ENCODE peak calls at places on chromosomes 16 and 17, in nine cellular contexts. One of them, this sample, is unnamed.

GRCh38 chr17:11296994-11297393 is 56.0 kb downstream of the SHISA6 start:
- DNase-seq in NCI-H1105 treated with DMSO at 0.1 percent for 48 hours: peak; percentile 5
- DNase-seq in ELR: no peak
- DNase-seq in GM13977: no peak
- DNase-seq in T-cell: no peak
- DNase-seq in ecto neural progenitor cell: no peak
- DNase-seq in endodermal cell: no peak
- DNase-seq in NCI-H748 treated with DMSO at 0.1 percent for 48 hours: no peak
- DNase-seq in fibroblast of the conjunctiva: no peak
- DNase-seq in this sample: no peak

GRCh38 chr16:77850637-77851330 is 62.4 kb downstream of the VAT1L start:
- DNase-seq in NCI-H748 treated with DMSO at 0.1 percent for 48 hours: no peak
- DNase-seq in NCI-H1105 treated with DMSO at 0.1 percent for 48 hours: no peak
- DNase-seq in ELR: peak; percentile 30
- DNase-seq in ecto neural progenitor cell: no peak
- DNase-seq in T-cell: no peak
- DNase-seq in fibroblast of the conjunctiva: no peak
- DNase-seq in endodermal cell: no peak
- DNase-seq in GM13977: no peak
- DNase-seq in this sample: no peak

GRCh38 chr17:80501739-80502577 is 25.6 kb upstream of the NPTX1 start:
- DNase-seq in GM13977: no peak
- DNase-seq in NCI-H1105 treated with DMSO at 0.1 percent for 48 hours: no peak
- DNase-seq in ELR: peak; percentile 94
- DNase-seq in endodermal cell: no peak
- DNase-seq in fibroblast of the conjunctiva: no peak
- DNase-seq in NCI-H748 treated with DMSO at 0.1 percent for 48 hours: no peak
- DNase-seq in ecto neural progenitor cell: no peak
- DNase-seq in T-cell: no peak
- DNase-seq in this sample: no peak

GRCh38 chr16:83954577-83955016 is 1.6 kb downstream of the OSGIN1 start:
- DNase-seq in GM13977: no peak
- DNase-seq in NCI-H748 treated with DMSO at 0.1 percent for 48 hours: no peak
- DNase-seq in NCI-H1105 treated with DMSO at 0.1 percent for 48 hours: no peak
- DNase-seq in ecto neural progenitor cell: no peak
- DNase-seq in T-cell: no peak
- DNase-seq in fibroblast of the conjunctiva: no peak
- DNase-seq in endodermal cell: peak; percentile 84
- DNase-seq in ELR: peak; percentile 85
- DNase-seq in this sample: no peak

GRCh38 chr16:81623365-81624102 is 155.6 kb upstream of the PLCG2 start:
- DNase-seq in ELR: peak; percentile 66
- DNase-seq in T-cell: peak; percentile 42
- DNase-seq in endodermal cell: peak; percentile 78
- DNase-seq in NCI-H748 treated with DMSO at 0.1 percent for 48 hours: peak; percentile 28
- DNase-seq in NCI-H1105 treated with DMSO at 0.1 percent for 48 hours: peak; percentile 61
- DNase-seq in GM13977: peak; percentile 78
- DNase-seq in fibroblast of the conjunctiva: no peak
- DNase-seq in ecto neural progenitor cell: no peak
- DNase-seq in this sample: peak; percentile 73

GRCh38 chr16:69691980-69692911 is 34.1 kb downstream of the NQO1 start:
- DNase-seq in fibroblast of the conjunctiva: no peak
- DNase-seq in NCI-H1105 treated with DMSO at 0.1 percent for 48 hours: no peak
- DNase-seq in NCI-H748 treated with DMSO at 0.1 percent for 48 hours: no peak
- DNase-seq in ELR: peak; percentile 22
- DNase-seq in ecto neural progenitor cell: no peak
- DNase-seq in endodermal cell: no peak
- DNase-seq in T-cell: no peak
- DNase-seq in GM13977: no peak
- DNase-seq in this sample: peak; percentile 26

GRCh38 chr16:13607289-13607688 is 312.7 kb upstream of the ERCC4 start:
- DNase-seq in T-cell: no peak
- DNase-seq in fibroblast of the conjunctiva: no peak
- DNase-seq in ecto neural progenitor cell: no peak
- DNase-seq in GM13977: no peak
- DNase-seq in NCI-H1105 treated with DMSO at 0.1 percent for 48 hours: no peak
- DNase-seq in endodermal cell: no peak
- DNase-seq in ELR: no peak
- DNase-seq in NCI-H748 treated with DMSO at 0.1 percent for 48 hours: no peak
- DNase-seq in this sample: no peak

GRCh38 chr17:40791808-40792436 is 7.8 kb downstream of the KRT28 start:
- DNase-seq in NCI-H1105 treated with DMSO at 0.1 percent for 48 hours: no peak
- DNase-seq in ELR: peak; percentile 68
- DNase-seq in endodermal cell: no peak
- DNase-seq in GM13977: no peak
- DNase-seq in ecto neural progenitor cell: no peak
- DNase-seq in T-cell: no peak
- DNase-seq in fibroblast of the conjunctiva: peak; percentile 18
- DNase-seq in NCI-H748 treated with DMSO at 0.1 percent for 48 hours: peak; percentile 5
- DNase-seq in this sample: no peak

GRCh38 chr16:70642633-70643032 is 3.7 kb upstream of the IL34 start:
- DNase-seq in fibroblast of the conjunctiva: no peak
- DNase-seq in endodermal cell: no peak
- DNase-seq in GM13977: no peak
- DNase-seq in ELR: no peak
- DNase-seq in T-cell: no peak
- DNase-seq in ecto neural progenitor cell: no peak
- DNase-seq in NCI-H1105 treated with DMSO at 0.1 percent for 48 hours: no peak
- DNase-seq in NCI-H748 treated with DMSO at 0.1 percent for 48 hours: no peak
- DNase-seq in this sample: no peak

GRCh38 chr17:48517478-48517877 is 13.3 kb downstream of the HOXB1 start:
- DNase-seq in endodermal cell: no peak
- DNase-seq in T-cell: no peak
- DNase-seq in fibroblast of the conjunctiva: no peak
- DNase-seq in ecto neural progenitor cell: no peak
- DNase-seq in NCI-H748 treated with DMSO at 0.1 percent for 48 hours: no peak
- DNase-seq in GM13977: no peak
- DNase-seq in ELR: no peak
- DNase-seq in NCI-H1105 treated with DMSO at 0.1 percent for 48 hours: no peak
- DNase-seq in this sample: no peak

GRCh38 chr17:48052956-48053757 is 5.0 kb downstream of the NFE2L1 start:
- DNase-seq in NCI-H748 treated with DMSO at 0.1 percent for 48 hours: peak; percentile 26
- DNase-seq in fibroblast of the conjunctiva: no peak
- DNase-seq in endodermal cell: peak; percentile 65
- DNase-seq in GM13977: no peak
- DNase-seq in ELR: peak; percentile 30
- DNase-seq in NCI-H1105 treated with DMSO at 0.1 percent for 48 hours: peak; percentile 64
- DNase-seq in ecto neural progenitor cell: peak; percentile 52
- DNase-seq in T-cell: no peak
- DNase-seq in this sample: no peak

GRCh38 chr16:54817432-54817831 is 113.2 kb upstream of the IRX5 start:
- DNase-seq in NCI-H748 treated with DMSO at 0.1 percent for 48 hours: peak; percentile 8
- DNase-seq in T-cell: no peak
- DNase-seq in ELR: peak; percentile 1
- DNase-seq in ecto neural progenitor cell: no peak
- DNase-seq in fibroblast of the conjunctiva: peak; percentile 23
- DNase-seq in NCI-H1105 treated with DMSO at 0.1 percent for 48 hours: peak; percentile 20
- DNase-seq in GM13977: no peak
- DNase-seq in endodermal cell: peak; percentile 60
- DNase-seq in this sample: no peak

GRCh38 chr17:59487161-59487873 is 78.1 kb upstream of the DHX40 start:
- DNase-seq in T-cell: no peak
- DNase-seq in fibroblast of the conjunctiva: no peak
- DNase-seq in endodermal cell: no peak
- DNase-seq in ecto neural progenitor cell: no peak
- DNase-seq in ELR: peak; percentile 36
- DNase-seq in NCI-H1105 treated with DMSO at 0.1 percent for 48 hours: no peak
- DNase-seq in NCI-H748 treated with DMSO at 0.1 percent for 48 hours: no peak
- DNase-seq in GM13977: no peak
- DNase-seq in this sample: no peak

GRCh38 chr17:76414334-76415295 is 30.2 kb downstream of the SPHK1 start:
- DNase-seq in endodermal cell: no peak
- DNase-seq in T-cell: no peak
- DNase-seq in ecto neural progenitor cell: no peak
- DNase-seq in NCI-H1105 treated with DMSO at 0.1 percent for 48 hours: peak; percentile 82
- DNase-seq in ELR: peak; percentile 28
- DNase-seq in fibroblast of the conjunctiva: peak; percentile 58
- DNase-seq in GM13977: peak; percentile 10
- DNase-seq in NCI-H748 treated with DMSO at 0.1 percent for 48 hours: no peak
- DNase-seq in this sample: no peak

GRCh38 chr16:1770328-1771071 is 843 bp downstream of the NME3 start:
- DNase-seq in NCI-H1105 treated with DMSO at 0.1 percent for 48 hours: peak; percentile 69
- DNase-seq in fibroblast of the conjunctiva: peak; percentile 23
- DNase-seq in ELR: peak; percentile 63
- DNase-seq in NCI-H748 treated with DMSO at 0.1 percent for 48 hours: peak; percentile 21
- DNase-seq in ecto neural progenitor cell: no peak
- DNase-seq in endodermal cell: peak; percentile 85
- DNase-seq in GM13977: peak; percentile 86
- DNase-seq in T-cell: peak; percentile 28
- DNase-seq in this sample: peak; percentile 74

GRCh38 chr16:76309639-76310335 is 32.6 kb downstream of the CNTNAP4 start:
- DNase-seq in ecto neural progenitor cell: no peak
- DNase-seq in fibroblast of the conjunctiva: no peak
- DNase-seq in NCI-H748 treated with DMSO at 0.1 percent for 48 hours: no peak
- DNase-seq in ELR: no peak
- DNase-seq in endodermal cell: no peak
- DNase-seq in T-cell: no peak
- DNase-seq in GM13977: no peak
- DNase-seq in NCI-H1105 treated with DMSO at 0.1 percent for 48 hours: no peak
- DNase-seq in this sample: no peak

GRCh38 chr17:50279181-50279526 is 4.9 kb downstream of the TMEM92 start:
- DNase-seq in ecto neural progenitor cell: no peak
- DNase-seq in GM13977: no peak
- DNase-seq in NCI-H1105 treated with DMSO at 0.1 percent for 48 hours: no peak
- DNase-seq in T-cell: no peak
- DNase-seq in NCI-H748 treated with DMSO at 0.1 percent for 48 hours: no peak
- DNase-seq in ELR: peak; percentile 75
- DNase-seq in fibroblast of the conjunctiva: no peak
- DNase-seq in endodermal cell: peak; percentile 44
- DNase-seq in this sample: no peak

GRCh38 chr17:13735861-13736260 is 134.1 kb upstream of the HS3ST3A1 start:
- DNase-seq in ELR: no peak
- DNase-seq in GM13977: no peak
- DNase-seq in T-cell: no peak
- DNase-seq in ecto neural progenitor cell: no peak
- DNase-seq in fibroblast of the conjunctiva: no peak
- DNase-seq in endodermal cell: no peak
- DNase-seq in NCI-H1105 treated with DMSO at 0.1 percent for 48 hours: no peak
- DNase-seq in NCI-H748 treated with DMSO at 0.1 percent for 48 hours: no peak
- DNase-seq in this sample: no peak

GRCh38 chr17:12522743-12523181 is 142.9 kb upstream of the MYOCD start:
- DNase-seq in GM13977: no peak
- DNase-seq in NCI-H748 treated with DMSO at 0.1 percent for 48 hours: no peak
- DNase-seq in endodermal cell: peak; percentile 57
- DNase-seq in T-cell: no peak
- DNase-seq in fibroblast of the conjunctiva: no peak
- DNase-seq in ecto neural progenitor cell: peak; percentile 50
- DNase-seq in ELR: peak; percentile 50
- DNase-seq in NCI-H1105 treated with DMSO at 0.1 percent for 48 hours: no peak
- DNase-seq in this sample: no peak

GRCh38 chr16:81567987-81568748 is 123.6 kb downstream of the CMIP start:
- DNase-seq in T-cell: no peak
- DNase-seq in ecto neural progenitor cell: no peak
- DNase-seq in GM13977: no peak
- DNase-seq in NCI-H1105 treated with DMSO at 0.1 percent for 48 hours: no peak
- DNase-seq in ELR: peak; percentile 76
- DNase-seq in endodermal cell: no peak
- DNase-seq in NCI-H748 treated with DMSO at 0.1 percent for 48 hours: no peak
- DNase-seq in fibroblast of the conjunctiva: peak; percentile 26
- DNase-seq in this sample: peak; percentile 83

GRCh38 chr17:48825446-48826381 is 5.1 kb upstream of the CALCOCO2 start:
- DNase-seq in GM13977: no peak
- DNase-seq in T-cell: no peak
- DNase-seq in NCI-H748 treated with DMSO at 0.1 percent for 48 hours: no peak
- DNase-seq in endodermal cell: no peak
- DNase-seq in NCI-H1105 treated with DMSO at 0.1 percent for 48 hours: no peak
- DNase-seq in ecto neural progenitor cell: no peak
- DNase-seq in fibroblast of the conjunctiva: no peak
- DNase-seq in ELR: peak; percentile 86
- DNase-seq in this sample: no peak

GRCh38 chr17:41777579-41778188 is 8.8 kb downstream of the JUP start:
- DNase-seq in ecto neural progenitor cell: no peak
- DNase-seq in GM13977: no peak
- DNase-seq in NCI-H1105 treated with DMSO at 0.1 percent for 48 hours: peak; percentile 80
- DNase-seq in T-cell: no peak
- DNase-seq in NCI-H748 treated with DMSO at 0.1 percent for 48 hours: peak; percentile 48
- DNase-seq in ELR: peak; percentile 72
- DNase-seq in endodermal cell: no peak
- DNase-seq in fibroblast of the conjunctiva: peak; percentile 78
- DNase-seq in this sample: no peak